ENCODE peak calls at places on chromosomes 16 and 17, in six cellular contexts. One of them, this sample, is unnamed. For H3K9me3, the result is how much of the 10 kb centered on the place peaks cover.

GRCh38 chr16:89883346-89884040 is 10.1 kb downstream of the TCF25 start:
- DNase-seq in heart right ventricle: no peak
- DNase-seq in effector memory CD4-positive, alpha-beta T cell: no peak
- DNase-seq in breast epithelium: no peak
- DNase-seq in right atrium auricular region: no peak
- DNase-seq in cardiac muscle cell: no peak
- DNase-seq in this sample: no peak

GRCh38 chr17:62966426-62967110 is 533 bp downstream of the TANC2 start:
- DNase-seq in heart right ventricle: peak
- DNase-seq in effector memory CD4-positive, alpha-beta T cell: no peak
- DNase-seq in breast epithelium: peak
- DNase-seq in right atrium auricular region: no peak
- DNase-seq in cardiac muscle cell: peak
- DNase-seq in this sample: no peak

GRCh38 chr16:56576585-56577299 is 11.9 kb downstream of the MT4 start:
- DNase-seq in heart right ventricle: peak
- DNase-seq in effector memory CD4-positive, alpha-beta T cell: peak
- DNase-seq in breast epithelium: peak
- DNase-seq in right atrium auricular region: no peak
- DNase-seq in cardiac muscle cell: peak
- DNase-seq in this sample: peak

GRCh38 chr17:35217107-35217506 is 22.9 kb upstream of the SLC35G3 start:
- DNase-seq in heart right ventricle: no peak
- DNase-seq in effector memory CD4-positive, alpha-beta T cell: no peak
- DNase-seq in breast epithelium: no peak
- DNase-seq in right atrium auricular region: no peak
- DNase-seq in cardiac muscle cell: no peak
- DNase-seq in this sample: no peak

GRCh38 chr16:57563487-57563750 is 21.0 kb downstream of the ADGRG5 start:
- DNase-seq in heart right ventricle: no peak
- DNase-seq in effector memory CD4-positive, alpha-beta T cell: no peak
- DNase-seq in breast epithelium: peak
- DNase-seq in right atrium auricular region: peak
- DNase-seq in cardiac muscle cell: no peak
- DNase-seq in this sample: peak

GRCh38 chr16:57041182-57042156 is 50.9 kb upstream of the CPNE2 start:
- DNase-seq in heart right ventricle: no peak
- DNase-seq in effector memory CD4-positive, alpha-beta T cell: peak
- DNase-seq in breast epithelium: no peak
- DNase-seq in right atrium auricular region: no peak
- DNase-seq in cardiac muscle cell: no peak
- DNase-seq in this sample: no peak

GRCh38 chr17:7475764-7476422 is 3.5 kb downstream of the ZBTB4 start:
- DNase-seq in heart right ventricle: peak
- DNase-seq in effector memory CD4-positive, alpha-beta T cell: no peak
- DNase-seq in breast epithelium: no peak
- DNase-seq in right atrium auricular region: peak
- DNase-seq in cardiac muscle cell: no peak
- DNase-seq in this sample: no peak

GRCh38 chr17:77842148-77842905 is 116.2 kb upstream of the TNRC6C start:
- DNase-seq in heart right ventricle: no peak
- DNase-seq in effector memory CD4-positive, alpha-beta T cell: no peak
- DNase-seq in breast epithelium: no peak
- DNase-seq in right atrium auricular region: no peak
- DNase-seq in cardiac muscle cell: no peak
- DNase-seq in this sample: no peak

GRCh38 chr17:62862251-62862650 is 54.1 kb upstream of the MARCHF10 start:
- DNase-seq in heart right ventricle: no peak
- DNase-seq in effector memory CD4-positive, alpha-beta T cell: no peak
- DNase-seq in breast epithelium: no peak
- DNase-seq in right atrium auricular region: peak
- DNase-seq in cardiac muscle cell: no peak
- DNase-seq in this sample: no peak

GRCh38 chr17:17073006-17073626 is 30.9 kb downstream of the MPRIP start:
- DNase-seq in heart right ventricle: no peak
- DNase-seq in effector memory CD4-positive, alpha-beta T cell: no peak
- DNase-seq in breast epithelium: no peak
- DNase-seq in right atrium auricular region: no peak
- DNase-seq in cardiac muscle cell: no peak
- DNase-seq in this sample: no peak

GRCh38 chr17:9676742-9677387 is 31.5 kb downstream of the USP43 start:
- DNase-seq in heart right ventricle: no peak
- DNase-seq in effector memory CD4-positive, alpha-beta T cell: no peak
- DNase-seq in breast epithelium: no peak
- DNase-seq in right atrium auricular region: no peak
- DNase-seq in cardiac muscle cell: no peak
- DNase-seq in this sample: peak

GRCh38 chr17:43636446-43636845 is 25.3 kb downstream of the MEOX1 start:
- DNase-seq in heart right ventricle: no peak
- DNase-seq in effector memory CD4-positive, alpha-beta T cell: no peak
- DNase-seq in breast epithelium: no peak
- DNase-seq in right atrium auricular region: no peak
- DNase-seq in cardiac muscle cell: no peak
- DNase-seq in this sample: no peak

GRCh38 chr17:78939615-78940014 is 14.4 kb upstream of the TIMP2 start:
- DNase-seq in heart right ventricle: no peak
- DNase-seq in effector memory CD4-positive, alpha-beta T cell: no peak
- DNase-seq in breast epithelium: no peak
- DNase-seq in right atrium auricular region: no peak
- DNase-seq in cardiac muscle cell: no peak
- DNase-seq in this sample: no peak

GRCh38 chr17:12613566-12613965 is 52.1 kb upstream of the MYOCD start:
- DNase-seq in heart right ventricle: no peak
- DNase-seq in effector memory CD4-positive, alpha-beta T cell: no peak
- DNase-seq in breast epithelium: no peak
- DNase-seq in right atrium auricular region: no peak
- DNase-seq in cardiac muscle cell: no peak
- DNase-seq in this sample: peak

GRCh38 chr17:48262982-48263586 is 155.5 kb downstream of the SNX11 start:
- DNase-seq in heart right ventricle: no peak
- DNase-seq in effector memory CD4-positive, alpha-beta T cell: no peak
- DNase-seq in breast epithelium: no peak
- DNase-seq in right atrium auricular region: no peak
- DNase-seq in cardiac muscle cell: peak
- DNase-seq in this sample: no peak

GRCh38 chr16:49857423-49858181 is 1.7 kb upstream of the ZNF423 start:
- DNase-seq in heart right ventricle: peak
- DNase-seq in effector memory CD4-positive, alpha-beta T cell: peak
- DNase-seq in breast epithelium: no peak
- DNase-seq in right atrium auricular region: no peak
- DNase-seq in cardiac muscle cell: peak
- DNase-seq in this sample: peak

GRCh38 chr17:40915721-40916256 is 21.7 kb downstream of the KRT23 start:
- DNase-seq in heart right ventricle: no peak
- DNase-seq in effector memory CD4-positive, alpha-beta T cell: no peak
- DNase-seq in breast epithelium: no peak
- DNase-seq in right atrium auricular region: no peak
- DNase-seq in cardiac muscle cell: no peak
- DNase-seq in this sample: peak

GRCh38 chr17:30368896-30369720 is 9.6 kb upstream of the CPD start:
- DNase-seq in heart right ventricle: no peak
- DNase-seq in effector memory CD4-positive, alpha-beta T cell: no peak
- DNase-seq in breast epithelium: no peak
- DNase-seq in right atrium auricular region: no peak
- DNase-seq in cardiac muscle cell: no peak
- DNase-seq in this sample: no peak

GRCh38 chr16:24001706-24002105 is 165.9 kb downstream of the PRKCB start:
- DNase-seq in heart right ventricle: no peak
- DNase-seq in effector memory CD4-positive, alpha-beta T cell: no peak
- DNase-seq in breast epithelium: no peak
- DNase-seq in right atrium auricular region: no peak
- DNase-seq in cardiac muscle cell: peak
- DNase-seq in this sample: no peak

GRCh38 chr16:24007934-24008333 is 172.2 kb downstream of the PRKCB start:
- DNase-seq in heart right ventricle: no peak
- DNase-seq in effector memory CD4-positive, alpha-beta T cell: no peak
- DNase-seq in breast epithelium: no peak
- DNase-seq in right atrium auricular region: no peak
- DNase-seq in cardiac muscle cell: no peak
- DNase-seq in this sample: no peak

GRCh38 chr16:24002619-24003018 is 166.8 kb downstream of the PRKCB start:
- DNase-seq in heart right ventricle: no peak
- DNase-seq in effector memory CD4-positive, alpha-beta T cell: no peak
- DNase-seq in breast epithelium: no peak
- DNase-seq in right atrium auricular region: no peak
- DNase-seq in cardiac muscle cell: no peak
- DNase-seq in this sample: no peak

GRCh38 chr16:24009060-24009459 is 173.3 kb downstream of the PRKCB start:
- DNase-seq in heart right ventricle: no peak
- DNase-seq in effector memory CD4-positive, alpha-beta T cell: no peak
- DNase-seq in breast epithelium: no peak
- DNase-seq in right atrium auricular region: no peak
- DNase-seq in cardiac muscle cell: no peak
- DNase-seq in this sample: no peak

GRCh38 chr16:24005577-24005976 is 169.8 kb downstream of the PRKCB start:
- DNase-seq in heart right ventricle: no peak
- DNase-seq in effector memory CD4-positive, alpha-beta T cell: no peak
- DNase-seq in breast epithelium: no peak
- DNase-seq in right atrium auricular region: no peak
- DNase-seq in cardiac muscle cell: no peak
- DNase-seq in this sample: no peak
- H3K27ac ChIP-seq in heart right ventricle: no peak
- H3K27ac ChIP-seq in effector memory CD4-positive, alpha-beta T cell: no peak
- H3K27ac ChIP-seq in breast epithelium: no peak
- H3K27ac ChIP-seq in right atrium auricular region: no peak
- H3K27ac ChIP-seq in cardiac muscle cell: no peak
- H3K27ac ChIP-seq in this sample: no peak

GRCh38 chr16:54191592-54191991 is 95.0 kb downstream of the IRX3 start:
- DNase-seq in heart right ventricle: no peak
- DNase-seq in effector memory CD4-positive, alpha-beta T cell: no peak
- DNase-seq in breast epithelium: no peak
- DNase-seq in right atrium auricular region: no peak
- DNase-seq in cardiac muscle cell: no peak
- DNase-seq in this sample: no peak

GRCh38 chr16:54193013-54193655 is 93.5 kb downstream of the IRX3 start:
- DNase-seq in heart right ventricle: no peak
- DNase-seq in effector memory CD4-positive, alpha-beta T cell: no peak
- DNase-seq in breast epithelium: no peak
- DNase-seq in right atrium auricular region: no peak
- DNase-seq in cardiac muscle cell: no peak
- DNase-seq in this sample: no peak

GRCh38 chr16:54191163-54191562 is 95.4 kb downstream of the IRX3 start:
- DNase-seq in heart right ventricle: no peak
- DNase-seq in effector memory CD4-positive, alpha-beta T cell: no peak
- DNase-seq in breast epithelium: no peak
- DNase-seq in right atrium auricular region: no peak
- DNase-seq in cardiac muscle cell: no peak
- DNase-seq in this sample: no peak

GRCh38 chr16:54194008-54194731 is 92.4 kb downstream of the IRX3 start:
- DNase-seq in heart right ventricle: peak
- DNase-seq in effector memory CD4-positive, alpha-beta T cell: no peak
- DNase-seq in breast epithelium: peak
- DNase-seq in right atrium auricular region: peak
- DNase-seq in cardiac muscle cell: peak
- DNase-seq in this sample: no peak

DNA sequence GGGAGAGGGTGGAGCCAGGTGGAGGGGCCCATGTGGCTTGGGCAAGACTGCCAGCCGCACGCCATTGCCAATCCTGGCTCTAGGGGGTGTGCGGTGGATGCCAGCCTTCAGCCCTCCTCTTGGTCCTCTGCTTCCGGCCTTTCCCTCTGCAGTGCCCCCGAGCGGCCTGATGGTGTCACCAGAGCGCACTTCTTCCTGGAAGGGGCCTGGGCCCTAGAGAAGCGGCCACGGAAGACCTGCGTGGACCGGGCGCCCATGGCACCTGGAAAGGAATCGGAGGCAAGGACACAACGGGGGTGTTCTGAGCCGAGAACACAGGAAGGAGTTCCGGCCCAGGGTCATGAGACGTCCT is 93.0 kb downstream of the IRX3 start:
- DNase-seq in heart right ventricle: peak
- DNase-seq in effector memory CD4-positive, alpha-beta T cell: no peak
- DNase-seq in breast epithelium: peak
- DNase-seq in right atrium auricular region: peak
- DNase-seq in cardiac muscle cell: peak
- DNase-seq in this sample: peak
- H3K4me3 ChIP-seq in heart right ventricle: peak
- H3K4me3 ChIP-seq in effector memory CD4-positive, alpha-beta T cell: no peak
- H3K4me3 ChIP-seq in breast epithelium: peak
- H3K4me3 ChIP-seq in right atrium auricular region: peak
- H3K4me3 ChIP-seq in cardiac muscle cell: no peak
- H3K4me3 ChIP-seq in this sample: no peak

DNA sequence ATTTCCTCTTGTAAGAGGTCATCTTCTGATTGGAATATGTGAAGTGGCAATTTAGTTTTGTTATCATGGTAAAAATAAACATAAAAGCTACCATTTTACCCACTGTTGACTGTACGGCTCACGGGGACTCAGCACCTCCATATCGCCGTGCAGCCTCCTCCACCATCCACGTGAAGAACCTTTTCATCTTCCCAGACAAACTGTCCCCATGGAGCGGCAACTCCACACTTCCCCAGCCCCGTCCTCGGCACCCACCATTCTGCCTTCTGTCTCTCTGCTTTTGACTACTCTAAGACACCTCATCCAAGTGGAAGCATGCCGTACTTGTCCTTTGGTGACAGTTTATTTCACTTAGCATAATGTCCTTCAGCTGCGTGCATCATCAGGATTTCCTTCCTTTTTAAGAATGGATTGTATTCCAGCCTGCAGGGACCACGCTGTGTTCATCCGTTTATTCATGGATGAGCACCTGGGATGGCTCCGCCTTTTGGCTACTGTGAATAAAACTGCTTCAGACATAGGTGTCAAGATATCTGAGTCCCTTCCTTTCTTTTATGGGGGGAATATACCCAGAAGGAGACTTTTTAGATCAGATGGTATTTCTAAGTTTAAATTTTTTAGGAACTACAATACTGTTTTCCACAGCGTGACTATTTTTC is 14.3 kb downstream of the FBXO31 start:
- DNase-seq in heart right ventricle: no peak
- DNase-seq in effector memory CD4-positive, alpha-beta T cell: no peak
- DNase-seq in breast epithelium: no peak
- DNase-seq in right atrium auricular region: no peak
- DNase-seq in cardiac muscle cell: no peak
- DNase-seq in this sample: no peak
- H3K9me3 ChIP-seq in heart right ventricle: under half
- H3K9me3 ChIP-seq in effector memory CD4-positive, alpha-beta T cell: under half
- H3K9me3 ChIP-seq in breast epithelium: under half
- H3K9me3 ChIP-seq in right atrium auricular region: under half
- H3K9me3 ChIP-seq in cardiac muscle cell: under half
- H3K9me3 ChIP-seq in this sample: under half

DNA sequence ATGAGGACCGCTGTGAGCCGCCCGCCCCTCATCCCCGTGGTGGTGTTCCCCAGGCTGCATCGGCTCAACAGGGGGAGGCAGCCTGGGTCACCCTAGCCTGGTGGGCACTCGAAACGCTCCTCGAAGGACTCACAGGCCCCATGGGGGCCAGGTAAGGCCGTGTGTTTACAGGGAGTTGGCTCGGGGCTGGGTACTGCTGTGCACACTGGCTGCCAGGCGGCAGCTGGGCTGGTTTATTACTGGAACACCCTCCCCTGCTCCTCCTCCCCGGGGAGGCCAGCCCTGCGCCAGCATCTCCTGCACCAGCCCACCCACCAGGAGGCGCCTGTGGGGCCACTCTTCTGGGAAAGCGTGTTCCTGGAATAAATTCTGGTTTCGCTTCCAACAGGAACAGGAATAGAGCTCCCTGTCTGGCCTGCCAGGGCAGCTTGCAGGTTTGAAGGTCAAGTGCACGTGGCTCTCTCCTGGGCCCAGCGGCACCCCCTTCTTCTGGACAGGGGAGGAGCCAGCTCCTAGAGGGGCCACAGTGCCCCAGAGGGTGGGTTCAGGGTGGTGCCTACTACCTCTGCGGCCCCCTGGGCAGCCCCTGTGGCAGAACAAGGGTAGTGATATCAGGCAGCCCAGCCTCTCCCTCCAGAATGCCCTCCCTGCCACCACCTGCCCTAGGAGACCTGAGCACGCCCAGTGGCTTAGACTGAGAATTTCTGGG is 11.3 kb downstream of the MCRIP1 start:
- DNase-seq in heart right ventricle: peak
- DNase-seq in effector memory CD4-positive, alpha-beta T cell: no peak
- DNase-seq in breast epithelium: peak
- DNase-seq in right atrium auricular region: no peak
- DNase-seq in cardiac muscle cell: peak
- DNase-seq in this sample: peak
- H3K27ac ChIP-seq in heart right ventricle: peak
- H3K27ac ChIP-seq in effector memory CD4-positive, alpha-beta T cell: no peak
- H3K27ac ChIP-seq in breast epithelium: peak
- H3K27ac ChIP-seq in right atrium auricular region: peak
- H3K27ac ChIP-seq in cardiac muscle cell: peak
- H3K27ac ChIP-seq in this sample: peak